ENCODE peak calls at places on chromosomes 1 and 21, in ten cellular contexts. One of them, this sample, is unnamed.

GRCh38 chr1:238476881-238477280 is 586.2 kb upstream of the ZP4 start:
- DNase-seq in activated CD4-positive, alpha-beta T cell treated with anti-CD3 and anti-CD28 coated beads, Interleukin-2, amount 50 U/mL, for 1 hour: no peak
- DNase-seq in prostate gland: no peak
- DNase-seq in NCI-H1694: no peak
- DNase-seq in heart right ventricle: no peak
- DNase-seq in AG08395: no peak
- DNase-seq in PC-3: no peak
- DNase-seq in NCI-H748 treated with DMSO at 0.1 percent for 48 hours: no peak
- DNase-seq in OCI-LY7: no peak
- DNase-seq in H9: no peak
- DNase-seq in this sample: no peak

GRCh38 chr1:51784997-51785421 is 93.5 kb downstream of the NRDC start:
- DNase-seq in activated CD4-positive, alpha-beta T cell treated with anti-CD3 and anti-CD28 coated beads, Interleukin-2, amount 50 U/mL, for 1 hour: no peak
- DNase-seq in prostate gland: no peak
- DNase-seq in NCI-H1694: no peak
- DNase-seq in heart right ventricle: no peak
- DNase-seq in AG08395: no peak
- DNase-seq in PC-3: no peak
- DNase-seq in NCI-H748 treated with DMSO at 0.1 percent for 48 hours: no peak
- DNase-seq in OCI-LY7: no peak
- DNase-seq in H9: no peak
- DNase-seq in this sample: no peak

GRCh38 chr1:177351361-177352108 is 180.8 kb downstream of the BRINP2 start:
- DNase-seq in activated CD4-positive, alpha-beta T cell treated with anti-CD3 and anti-CD28 coated beads, Interleukin-2, amount 50 U/mL, for 1 hour: no peak
- DNase-seq in prostate gland: no peak
- DNase-seq in NCI-H1694: no peak
- DNase-seq in heart right ventricle: peak; percentile 5
- DNase-seq in AG08395: no peak
- DNase-seq in PC-3: no peak
- DNase-seq in NCI-H748 treated with DMSO at 0.1 percent for 48 hours: no peak
- DNase-seq in OCI-LY7: no peak
- DNase-seq in H9: no peak
- DNase-seq in this sample: no peak

GRCh38 chr1:212489284-212489859 is 56.7 kb downstream of the NENF start:
- DNase-seq in activated CD4-positive, alpha-beta T cell treated with anti-CD3 and anti-CD28 coated beads, Interleukin-2, amount 50 U/mL, for 1 hour: no peak
- DNase-seq in prostate gland: no peak
- DNase-seq in NCI-H1694: no peak
- DNase-seq in heart right ventricle: no peak
- DNase-seq in AG08395: no peak
- DNase-seq in PC-3: no peak
- DNase-seq in NCI-H748 treated with DMSO at 0.1 percent for 48 hours: no peak
- DNase-seq in OCI-LY7: no peak
- DNase-seq in H9: no peak
- DNase-seq in this sample: no peak

GRCh38 chr21:46063734-46064680 is 33.9 kb upstream of the COL6A2 start:
- DNase-seq in activated CD4-positive, alpha-beta T cell treated with anti-CD3 and anti-CD28 coated beads, Interleukin-2, amount 50 U/mL, for 1 hour: no peak
- DNase-seq in prostate gland: no peak
- DNase-seq in NCI-H1694: no peak
- DNase-seq in heart right ventricle: no peak
- DNase-seq in AG08395: no peak
- DNase-seq in PC-3: no peak
- DNase-seq in NCI-H748 treated with DMSO at 0.1 percent for 48 hours: no peak
- DNase-seq in OCI-LY7: no peak
- DNase-seq in H9: peak; percentile 17
- DNase-seq in this sample: no peak

GRCh38 chr1:180560868-180561600 is 2.3 kb downstream of the OVAAL start:
- DNase-seq in activated CD4-positive, alpha-beta T cell treated with anti-CD3 and anti-CD28 coated beads, Interleukin-2, amount 50 U/mL, for 1 hour: no peak
- DNase-seq in prostate gland: no peak
- DNase-seq in NCI-H1694: peak; percentile 33
- DNase-seq in heart right ventricle: no peak
- DNase-seq in AG08395: peak; percentile 48
- DNase-seq in PC-3: peak; percentile 3
- DNase-seq in NCI-H748 treated with DMSO at 0.1 percent for 48 hours: no peak
- DNase-seq in OCI-LY7: no peak
- DNase-seq in H9: no peak
- DNase-seq in this sample: no peak

GRCh38 chr1:44377925-44378784 is 23.1 kb upstream of the ERI3 start:
- DNase-seq in activated CD4-positive, alpha-beta T cell treated with anti-CD3 and anti-CD28 coated beads, Interleukin-2, amount 50 U/mL, for 1 hour: peak; percentile 30
- DNase-seq in prostate gland: peak; percentile 24
- DNase-seq in NCI-H1694: peak; percentile 81
- DNase-seq in heart right ventricle: peak; percentile 51
- DNase-seq in AG08395: peak; percentile 67
- DNase-seq in PC-3: peak; percentile 76
- DNase-seq in NCI-H748 treated with DMSO at 0.1 percent for 48 hours: peak; percentile 32
- DNase-seq in OCI-LY7: peak; percentile 56
- DNase-seq in H9: peak; percentile 79
- DNase-seq in this sample: peak; percentile 86

GRCh38 chr1:231666220-231666956 is 39.8 kb downstream of the DISC1 start:
- DNase-seq in activated CD4-positive, alpha-beta T cell treated with anti-CD3 and anti-CD28 coated beads, Interleukin-2, amount 50 U/mL, for 1 hour: no peak
- DNase-seq in prostate gland: no peak
- DNase-seq in NCI-H1694: no peak
- DNase-seq in heart right ventricle: no peak
- DNase-seq in AG08395: no peak
- DNase-seq in PC-3: no peak
- DNase-seq in NCI-H748 treated with DMSO at 0.1 percent for 48 hours: no peak
- DNase-seq in OCI-LY7: no peak
- DNase-seq in H9: no peak
- DNase-seq in this sample: no peak

GRCh38 chr1:12201343-12202189 is 28.3 kb upstream of the VPS13D start:
- DNase-seq in activated CD4-positive, alpha-beta T cell treated with anti-CD3 and anti-CD28 coated beads, Interleukin-2, amount 50 U/mL, for 1 hour: no peak
- DNase-seq in prostate gland: no peak
- DNase-seq in NCI-H1694: no peak
- DNase-seq in heart right ventricle: no peak
- DNase-seq in AG08395: no peak
- DNase-seq in PC-3: no peak
- DNase-seq in NCI-H748 treated with DMSO at 0.1 percent for 48 hours: no peak
- DNase-seq in OCI-LY7: no peak
- DNase-seq in H9: no peak
- DNase-seq in this sample: no peak

GRCh38 chr1:62176597-62177312 is 17.9 kb upstream of the L1TD1 start:
- DNase-seq in activated CD4-positive, alpha-beta T cell treated with anti-CD3 and anti-CD28 coated beads, Interleukin-2, amount 50 U/mL, for 1 hour: no peak
- DNase-seq in prostate gland: no peak
- DNase-seq in NCI-H1694: no peak
- DNase-seq in heart right ventricle: no peak
- DNase-seq in AG08395: no peak
- DNase-seq in PC-3: no peak
- DNase-seq in NCI-H748 treated with DMSO at 0.1 percent for 48 hours: no peak
- DNase-seq in OCI-LY7: no peak
- DNase-seq in H9: no peak
- DNase-seq in this sample: no peak

GRCh38 chr1:44557756-44558155 is 116.5 kb downstream of the TMEM53 start:
- DNase-seq in activated CD4-positive, alpha-beta T cell treated with anti-CD3 and anti-CD28 coated beads, Interleukin-2, amount 50 U/mL, for 1 hour: no peak
- DNase-seq in prostate gland: no peak
- DNase-seq in NCI-H1694: no peak
- DNase-seq in heart right ventricle: no peak
- DNase-seq in AG08395: no peak
- DNase-seq in PC-3: peak; percentile 60
- DNase-seq in NCI-H748 treated with DMSO at 0.1 percent for 48 hours: no peak
- DNase-seq in OCI-LY7: no peak
- DNase-seq in H9: no peak
- DNase-seq in this sample: no peak

This sample was measured in posterior cingulate gyrus.